ENCODE peak calls at places on chromosomes 16 and 17, in eight cellular contexts. J is cardiac fibroblast, C is H9, Y is mucosa of descending colon, A is thoracic aorta, V is foreskin fibroblast, H is IMR-90, M is NB4. X is an unnamed sample.

GRCh38 chr17:60141111-60142018 is 8.4 kb upstream of the CA4 start:
- DNase-seq in A (no peak), J (peak), H (peak), M (peak), C (no peak), Y (peak), V (peak), X (no peak)

GRCh38 chr16:86919073-86919472 is 340.7 kb downstream of the FOXL1 start:
- DNase-seq in C (no peak), J (no peak), Y (no peak), M (no peak), A (no peak), H (no peak), V (no peak), X (no peak)

GRCh38 chr16:72400257-72401078 is 228.5 kb upstream of the PMFBP1 start:
- DNase-seq in Y (no peak), V (peak), J (peak), H (peak), M (peak), C (peak), A (no peak), X (peak)

GRCh38 chr17:1625053-1625452 is 3.6 kb downstream of the SLC43A2 start:
- DNase-seq in A (no peak), J (no peak), H (no peak), V (no peak), C (no peak), M (no peak), Y (no peak), X (no peak)

GRCh38 chr16:60640038-60640437 is 1396.2 kb downstream of the CDH8 start:
- DNase-seq in C (no peak), A (no peak), J (no peak), V (no peak), Y (no peak), M (no peak), H (no peak), X (no peak)

GRCh38 chr17:888998-889401 is 90.6 kb downstream of the NXN start:
- DNase-seq in A (no peak), J (no peak), C (no peak), V (no peak), Y (no peak), H (no peak), M (no peak), X (no peak)

GRCh38 chr17:3667366-3668278 is 756 bp downstream of the TAX1BP3 start:
- DNase-seq in V (peak), M (peak), Y (peak), J (peak), H (peak), A (peak), C (peak), X (peak)

GRCh38 chr17:78826836-78827509 is 13.6 kb downstream of the USP36 start:
- DNase-seq in C (no peak), Y (no peak), V (no peak), H (no peak), A (no peak), J (no peak), M (no peak), X (no peak)

GRCh38 chr17:40224707-40225092 is 5.6 kb downstream of the WIPF2 start:
- DNase-seq in V (no peak), Y (no peak), J (peak), C (no peak), A (peak), M (no peak), H (peak), X (peak)

GRCh38 chr16:12575288-12575687 is 228.4 kb downstream of the CPPED1 start:
- DNase-seq in H (no peak), V (no peak), J (no peak), C (no peak), M (no peak), A (no peak), Y (no peak), X (no peak)

GRCh38 chr16:63361032-63361624 is 1324.9 kb upstream of the CDH8 start:
- DNase-seq in Y (no peak), M (peak), V (peak), A (no peak), C (no peak), H (peak), J (peak), X (peak)

GRCh38 chr16:51164574-51164973 is 13.5 kb upstream of the SALL1 start:
- DNase-seq in C (no peak), Y (no peak), V (no peak), A (no peak), J (no peak), H (no peak), M (peak), X (no peak)

GRCh38 chr16:27232061-27232841 is 28.9 kb downstream of the KDM8 start:
- DNase-seq in M (peak), J (no peak), A (no peak), V (no peak), Y (peak), H (no peak), C (no peak), X (no peak)

GRCh38 chr17:80413771-80414507 is 1.0 kb upstream of the ENDOV start:
- DNase-seq in A (no peak), C (no peak), H (no peak), M (no peak), J (no peak), V (no peak), Y (no peak), X (no peak)

GRCh38 chr17:5793899-5794298 is 209.6 kb upstream of the NLRP1 start:
- DNase-seq in V (no peak), M (peak), C (peak), A (no peak), J (peak), Y (no peak), H (no peak), X (no peak)

GRCh38 chr16:8669481-8669880 is 4.9 kb upstream of the ABAT start:
- DNase-seq in V (no peak), H (no peak), A (no peak), Y (no peak), C (no peak), J (no peak), M (no peak), X (no peak)

GRCh38 chr17:7147772-7148171 is 31.4 kb downstream of the ASGR1 start:
- DNase-seq in J (no peak), Y (no peak), A (no peak), H (no peak), C (no peak), M (no peak), V (no peak), X (no peak)

GRCh38 chr17:78347453-78347852 is 12.4 kb downstream of the SOCS3 start:
- DNase-seq in A (no peak), C (no peak), Y (no peak), V (no peak), M (no peak), J (no peak), H (no peak), X (no peak)

GRCh38 chr16:79411805-79412204 is 188.7 kb downstream of the MAF start:
- DNase-seq in J (no peak), M (no peak), H (no peak), Y (no peak), C (no peak), V (no peak), A (no peak), X (no peak)
- TF ChIP-seq CTCF in J (no peak), M (no peak), H (no peak), Y (no peak), C (no peak), V (no peak), A (no peak), X (no peak)

GRCh38 chr16:89588413-89589109 is 13.0 kb downstream of the CPNE7 start:
- DNase-seq in J (no peak), V (no peak), H (no peak), M (no peak), Y (no peak), A (no peak), C (no peak), X (no peak)

GRCh38 chr16:89584768-89585549 is 9.4 kb downstream of the CPNE7 start:
- DNase-seq in C (no peak), V (no peak), Y (no peak), M (no peak), A (no peak), J (no peak), H (no peak), X (no peak)

GRCh38 chr16:89583895-89584644 is 8.5 kb downstream of the CPNE7 start:
- DNase-seq in J (no peak), C (no peak), V (no peak), H (no peak), M (no peak), A (no peak), Y (no peak), X (no peak)

GRCh38 chr16:89586853-89587252 is 11.3 kb downstream of the CPNE7 start:
- DNase-seq in J (peak), H (no peak), Y (no peak), V (no peak), A (no peak), M (no peak), C (no peak), X (peak)

DNA sequence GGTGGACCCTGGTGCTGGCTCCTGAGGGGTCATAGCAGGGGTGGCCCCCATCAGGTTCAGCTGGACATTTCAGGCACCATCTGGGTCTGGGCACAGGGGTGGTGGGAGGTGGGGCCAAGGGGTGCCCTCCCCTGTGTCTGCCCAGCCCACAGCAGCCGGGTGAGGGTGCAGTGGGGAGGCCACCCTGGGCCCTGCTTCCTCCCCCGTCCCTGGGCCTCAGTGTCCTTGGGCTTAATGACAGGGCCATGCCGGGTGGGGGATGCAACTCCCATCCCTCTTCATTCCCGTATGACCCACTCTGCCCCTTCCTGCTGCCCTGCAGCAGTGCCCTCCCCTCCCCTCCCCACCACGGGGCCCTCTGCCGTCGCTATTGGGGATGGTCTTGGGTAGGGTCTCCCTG is 10.7 kb downstream of the CPNE7 start:
- DNase-seq in J (no peak), M (no peak), H (no peak), C (no peak), Y (no peak), A (no peak), V (no peak), X (no peak)
- TF ChIP-seq CTCF in J (no peak), M (no peak), H (no peak), C (no peak), Y (no peak), A (no peak), V (no peak), X (no peak)

GRCh38 chr16:718922-719321 is 2.0 kb upstream of the ANTKMT start:
- DNase-seq in J (no peak), C (no peak), Y (peak), H (no peak), A (no peak), M (no peak), V (no peak), X (no peak)

GRCh38 chr16:718389-718788 is 2.6 kb upstream of the ANTKMT start:
- DNase-seq in J (no peak), M (no peak), Y (no peak), H (no peak), V (no peak), A (no peak), C (no peak), X (no peak)

GRCh38 chr16:720990-721764 is at the start of gene ANTKMT:
- DNase-seq in H (peak), A (no peak), V (peak), J (peak), C (peak), M (peak), Y (peak), X (peak)

GRCh38 chr16:720507-720989 is 398 bp upstream of the ANTKMT start:
- DNase-seq in J (peak), C (peak), Y (no peak), H (peak), V (peak), M (peak), A (no peak), X (peak)

GRCh38 chr16:719815-720506 is 985 bp upstream of the ANTKMT start:
- DNase-seq in C (no peak), J (no peak), V (no peak), A (no peak), H (no peak), Y (no peak), M (peak), X (no peak)
- TF ChIP-seq CTCF in C (peak), J (peak), V (no peak), A (no peak), H (peak), Y (no peak), M (peak), X (peak)

GRCh38 chr16:31076319-31076718 is 2.1 kb downstream of the ZNF646 start:
- DNase-seq in Y (no peak), V (no peak), J (no peak), A (no peak), H (no peak), C (peak), M (no peak), X (no peak)

GRCh38 chr16:31077024-31077423 is 2.8 kb downstream of the ZNF646 start:
- DNase-seq in C (peak), Y (no peak), H (no peak), V (no peak), M (no peak), J (no peak), A (no peak), X (no peak)

GRCh38 chr16:31079342-31079944 is 5.2 kb downstream of the ZNF646 start:
- DNase-seq in H (no peak), M (peak), A (no peak), Y (no peak), V (no peak), C (no peak), J (no peak), X (no peak)

GRCh38 chr16:31078597-31079341 is 4.5 kb downstream of the ZNF646 start:
- DNase-seq in M (peak), J (no peak), V (no peak), H (no peak), Y (no peak), C (no peak), A (no peak), X (no peak)

GRCh38 chr16:31077592-31078199 is 3.5 kb downstream of the ZNF646 start:
- DNase-seq in A (no peak), J (no peak), V (no peak), Y (no peak), C (peak), H (no peak), M (no peak), X (no peak)
- TF ChIP-seq CTCF in A (no peak), J (no peak), V (no peak), Y (no peak), C (peak), H (no peak), M (peak), X (no peak)

GRCh38 chr17:50050431-50051032 is 5.4 kb upstream of the ITGA3 start:
- DNase-seq in Y (peak), J (no peak), A (no peak), C (no peak), M (no peak), H (no peak), V (no peak), X (no peak)
- TF ChIP-seq CTCF in Y (no peak), J (no peak), A (no peak), C (no peak), M (no peak), H (no peak), V (no peak), X (no peak)

GRCh38 chr16:76634847-76635697 is 357.9 kb downstream of the CNTNAP4 start:
- DNase-seq in C (no peak), Y (no peak), V (no peak), M (no peak), A (no peak), H (no peak), J (no peak), X (no peak)

GRCh38 chr16:76639685-76640289 is 362.6 kb downstream of the CNTNAP4 start:
- DNase-seq in J (peak), V (no peak), C (peak), M (peak), H (peak), Y (no peak), A (no peak), X (peak)
- TF ChIP-seq CTCF in J (no peak), V (no peak), C (peak), M (peak), H (no peak), Y (no peak), A (no peak), X (peak)

DNA sequence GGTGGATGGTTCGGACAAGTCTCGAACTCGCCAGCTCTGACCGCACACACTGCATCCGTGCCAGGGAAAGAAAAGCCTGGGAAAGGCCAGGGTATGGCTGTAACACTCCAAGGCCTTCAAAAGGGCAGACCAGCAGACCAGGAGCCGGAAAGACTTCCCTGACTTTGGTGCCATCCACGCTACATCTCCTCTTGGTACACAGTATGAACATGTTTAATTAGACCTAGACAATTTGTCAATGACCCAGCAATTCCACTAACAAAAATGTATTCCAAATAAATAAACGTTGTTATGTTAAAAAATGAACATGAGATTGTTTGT is 637 bp upstream of the HDAC5 start:
- DNase-seq in A (no peak), Y (no peak), M (no peak), V (no peak), C (no peak), H (no peak), J (no peak), X (no peak)
- TF ChIP-seq CTCF in A (no peak), Y (no peak), M (no peak), V (no peak), C (no peak), H (no peak), J (no peak), X (no peak)

DNA sequence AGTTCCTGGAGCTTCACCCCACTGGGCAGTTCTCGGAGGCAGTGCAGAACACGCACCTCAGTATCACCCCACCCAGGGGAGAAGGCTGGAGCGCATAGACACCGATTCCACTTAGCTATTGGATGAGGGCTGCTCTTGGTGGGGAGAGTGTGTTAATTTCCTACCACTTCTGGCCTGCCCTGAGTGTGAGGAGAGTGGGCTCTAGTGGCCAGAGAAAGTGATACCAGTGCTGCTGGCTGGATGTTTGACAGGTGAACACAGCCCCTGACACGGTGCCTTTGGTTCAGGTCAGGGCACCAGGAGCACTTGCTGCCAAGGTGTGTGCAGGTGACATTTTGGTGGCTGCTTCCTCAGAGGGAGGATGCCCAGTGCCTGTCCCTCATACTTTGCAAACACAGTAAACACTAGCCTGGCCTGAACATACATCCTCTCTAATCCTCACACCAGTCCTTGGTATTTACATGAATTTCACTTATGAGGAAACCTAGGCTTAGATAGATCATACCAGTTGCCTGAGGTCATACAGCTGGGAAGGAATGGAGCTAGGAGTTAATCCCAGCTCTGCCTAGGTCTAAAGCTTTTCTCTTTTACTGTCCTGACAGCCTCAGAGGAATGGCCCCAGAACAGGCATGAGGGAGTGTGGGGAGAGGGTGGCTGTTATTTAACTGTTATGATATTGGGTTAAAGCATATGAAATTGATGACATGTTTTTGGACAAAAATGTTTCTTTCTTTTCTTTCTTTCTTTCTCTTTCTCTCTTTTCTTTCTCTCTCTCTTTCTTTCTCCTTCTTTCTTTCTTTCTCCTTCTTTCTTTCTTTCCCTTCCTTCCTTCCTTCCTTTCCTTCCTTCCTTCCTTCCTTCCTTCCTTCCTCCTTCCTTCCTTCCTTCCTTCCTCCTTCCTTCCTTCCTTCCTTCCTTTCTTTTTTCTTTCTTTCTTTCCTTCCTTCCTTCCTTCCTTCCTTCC is 21.0 kb upstream of the ITGAX start:
- DNase-seq in H (peak), Y (no peak), A (no peak), M (peak), V (peak), C (peak), J (peak), X (peak)
- TF ChIP-seq CTCF in H (no peak), Y (no peak), A (no peak), M (peak), V (no peak), C (peak), J (peak), X (peak)

X was measured in fibroblast of the aortic adventitia.